ENCODE peak calls at places on chromosomes 13 and 19, in four cellular contexts. J, B, W and K are unnamed samples.

GRCh38 chr13:113564331-113565023 is 20.1 kb upstream of the TFDP1 start:
- DNase-seq in J (no peak), B (no peak), W (no peak), K (no peak)

GRCh38 chr13:36612242-36612641 is 61.6 kb upstream of the SERTM1 start:
- DNase-seq in J (no peak), B (no peak), W (no peak), K (no peak)

GRCh38 chr19:53388168-53388567 is 6.8 kb upstream of the ZNF765 start:
- DNase-seq in J (no peak), B (peak), W (no peak), K (no peak)

GRCh38 chr13:79462895-79463294 is 18.1 kb upstream of the NDFIP2 start:
- DNase-seq in J (no peak), B (no peak), W (no peak), K (no peak)

GRCh38 chr19:533485-534058 is 2.0 kb downstream of the CDC34 start:
- DNase-seq in J (no peak), B (no peak), W (no peak), K (no peak)

GRCh38 chr13:46297338-46297737 is 85.6 kb downstream of the LRRC63 start:
- DNase-seq in J (no peak), B (no peak), W (no peak), K (no peak)

GRCh38 chr13:59677966-59678814 is 485.5 kb downstream of the DIAPH3 start:
- DNase-seq in J (no peak), B (peak), W (peak), K (peak)

GRCh38 chr13:85080726-85081125 is 718.5 kb downstream of the SLITRK6 start:
- DNase-seq in J (no peak), B (no peak), W (no peak), K (no peak)

GRCh38 chr19:21328402-21328801 is 808 bp downstream of the ZNF708 start:
- DNase-seq in J (no peak), B (peak), W (no peak), K (peak)

GRCh38 chr13:107834717-107835116 is 380.6 kb downstream of the LIG4 start:
- DNase-seq in J (no peak), B (no peak), W (no peak), K (no peak)

GRCh38 chr19:29663861-29664752 is 1.2 kb upstream of the PLEKHF1 start:
- DNase-seq in J (no peak), B (peak), W (no peak), K (peak)

GRCh38 chr13:19596960-19597361 is 35.6 kb upstream of the TPTE2 start:
- DNase-seq in J (peak), B (peak), W (no peak), K (peak)

GRCh38 chr13:79541426-79542049 is 60.6 kb downstream of the NDFIP2 start:
- DNase-seq in J (peak), B (peak), W (peak), K (peak)

GRCh38 chr13:113763254-113763653 is 4.2 kb downstream of the TMEM255B start:
- DNase-seq in J (no peak), B (no peak), W (no peak), K (no peak)

GRCh38 chr13:61107989-61108388 is 307.7 kb downstream of the PCDH20 start:
- DNase-seq in J (no peak), B (no peak), W (no peak), K (no peak)

GRCh38 chr13:21013682-21014038 is 47.7 kb downstream of the LATS2 start:
- DNase-seq in J (no peak), B (no peak), W (no peak), K (no peak)
- TF ChIP-seq CTCF in J (no peak), B (no peak), W (no peak), K (no peak)

GRCh38 chr19:10335149-10336053 is 2.1 kb upstream of the RAVER1 start:
- DNase-seq in J (no peak), B (no peak), W (peak), K (no peak)
- TF ChIP-seq CTCF in J (no peak), B (no peak), W (no peak), K (no peak)

DNA sequence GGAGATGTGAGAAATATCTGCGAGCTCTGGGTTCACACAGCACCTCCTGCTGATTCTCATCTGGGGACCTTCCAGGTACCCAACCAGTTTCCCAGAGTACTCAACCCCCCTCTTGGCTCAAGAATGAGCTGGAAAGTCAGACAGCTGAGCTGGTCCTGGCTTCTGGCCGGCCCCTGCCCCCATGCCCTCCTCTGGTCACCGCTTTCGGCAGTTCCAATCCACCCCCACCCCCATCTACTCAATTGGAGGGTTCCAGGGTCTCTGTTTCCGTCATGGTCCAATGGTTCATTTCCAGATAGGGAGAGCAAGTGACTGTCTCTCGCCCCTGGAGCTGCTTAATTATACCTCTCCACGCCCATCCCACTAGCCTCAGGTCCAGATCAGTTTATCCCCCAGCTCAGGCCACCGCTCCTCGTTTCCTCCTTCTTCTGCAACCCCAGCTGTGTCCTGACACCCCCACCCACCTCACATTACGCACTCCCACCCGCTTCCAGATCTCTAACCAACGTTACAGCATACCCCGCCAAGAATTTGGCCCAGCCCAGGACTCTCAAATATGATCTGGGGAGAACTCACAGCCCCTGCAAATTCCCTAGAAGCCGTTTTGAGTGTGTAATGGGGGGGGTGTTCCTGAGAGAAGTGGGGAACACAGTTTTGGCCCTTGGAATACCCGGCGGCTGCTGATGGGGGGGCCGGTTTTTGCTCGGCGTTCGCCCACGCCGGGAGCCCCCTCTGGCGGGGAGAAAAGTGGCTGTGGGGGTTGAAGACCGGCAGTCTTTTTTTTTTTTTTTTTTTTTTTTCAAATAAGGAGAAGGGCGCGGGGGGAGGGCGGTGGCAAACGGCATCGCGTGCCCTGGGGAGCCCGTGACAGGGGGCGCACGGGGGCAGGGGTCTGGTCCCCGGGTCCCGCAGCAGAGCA is 1.8 kb upstream of the PDE4A start:
- DNase-seq in J (no peak), B (no peak), W (no peak), K (no peak)
- TF ChIP-seq CTCF in J (no peak), B (peak), W (no peak), K (no peak)

GRCh38 chr13:51585696-51586095 is 1.4 kb downstream of the WDFY2 start:
- DNase-seq in J (no peak), B (peak), W (no peak), K (peak)

GRCh38 chr13:51583469-51583874 is 790 bp upstream of the WDFY2 start:
- DNase-seq in J (no peak), B (no peak), W (no peak), K (no peak)

GRCh38 chr13:51583875-51584730 is at the start of gene WDFY2:
- DNase-seq in J (peak), B (peak), W (peak), K (peak)

GRCh38 chr13:51585234-51585672 is 991 bp downstream of the WDFY2 start:
- DNase-seq in J (no peak), B (no peak), W (no peak), K (peak)

DNA sequence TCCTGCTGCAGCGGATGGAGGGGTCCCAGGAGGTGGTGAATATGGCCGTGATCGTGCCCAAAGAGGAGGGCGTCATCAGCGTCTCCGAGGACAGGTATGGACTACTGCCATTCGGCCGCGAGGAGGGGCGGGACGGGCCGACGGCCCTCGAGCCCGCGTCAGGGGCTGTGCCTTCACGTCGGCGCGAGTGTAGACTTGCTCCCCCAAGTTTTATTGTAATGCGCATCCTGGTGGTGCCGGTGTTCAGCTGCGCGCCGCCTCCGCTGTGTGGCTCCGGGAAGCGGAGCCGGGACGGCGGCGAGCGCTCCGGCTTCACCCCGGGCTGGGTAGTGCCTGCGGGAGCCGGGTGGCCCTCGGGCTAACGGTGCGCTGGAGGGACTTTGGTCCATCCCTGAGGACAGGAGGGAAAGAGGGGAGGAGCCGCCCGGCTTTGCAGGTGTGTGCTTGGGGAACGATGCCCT is 499 bp downstream of the WDFY2 start:
- DNase-seq in J (peak), B (peak), W (peak), K (peak)
- TF ChIP-seq CTCF in J (no peak), B (peak), W (peak), K (peak)

GRCh38 chr13:93246069-93246468 is 19.5 kb downstream of the GPC6 start:
- DNase-seq in J (no peak), B (no peak), W (no peak), K (no peak)

GRCh38 chr13:93249918-93250306 is 23.3 kb downstream of the GPC6 start:
- DNase-seq in J (no peak), B (no peak), W (no peak), K (no peak)

GRCh38 chr13:93249259-93249917 is 22.8 kb downstream of the GPC6 start:
- DNase-seq in J (no peak), B (peak), W (no peak), K (peak)

GRCh38 chr13:93244918-93245280 is 18.3 kb downstream of the GPC6 start:
- DNase-seq in J (no peak), B (peak), W (no peak), K (peak)

GRCh38 chr13:93248627-93249047 is 22.0 kb downstream of the GPC6 start:
- DNase-seq in J (peak), B (no peak), W (peak), K (peak)
- TF ChIP-seq CTCF in J (no peak), B (peak), W (peak), K (peak)

DNA sequence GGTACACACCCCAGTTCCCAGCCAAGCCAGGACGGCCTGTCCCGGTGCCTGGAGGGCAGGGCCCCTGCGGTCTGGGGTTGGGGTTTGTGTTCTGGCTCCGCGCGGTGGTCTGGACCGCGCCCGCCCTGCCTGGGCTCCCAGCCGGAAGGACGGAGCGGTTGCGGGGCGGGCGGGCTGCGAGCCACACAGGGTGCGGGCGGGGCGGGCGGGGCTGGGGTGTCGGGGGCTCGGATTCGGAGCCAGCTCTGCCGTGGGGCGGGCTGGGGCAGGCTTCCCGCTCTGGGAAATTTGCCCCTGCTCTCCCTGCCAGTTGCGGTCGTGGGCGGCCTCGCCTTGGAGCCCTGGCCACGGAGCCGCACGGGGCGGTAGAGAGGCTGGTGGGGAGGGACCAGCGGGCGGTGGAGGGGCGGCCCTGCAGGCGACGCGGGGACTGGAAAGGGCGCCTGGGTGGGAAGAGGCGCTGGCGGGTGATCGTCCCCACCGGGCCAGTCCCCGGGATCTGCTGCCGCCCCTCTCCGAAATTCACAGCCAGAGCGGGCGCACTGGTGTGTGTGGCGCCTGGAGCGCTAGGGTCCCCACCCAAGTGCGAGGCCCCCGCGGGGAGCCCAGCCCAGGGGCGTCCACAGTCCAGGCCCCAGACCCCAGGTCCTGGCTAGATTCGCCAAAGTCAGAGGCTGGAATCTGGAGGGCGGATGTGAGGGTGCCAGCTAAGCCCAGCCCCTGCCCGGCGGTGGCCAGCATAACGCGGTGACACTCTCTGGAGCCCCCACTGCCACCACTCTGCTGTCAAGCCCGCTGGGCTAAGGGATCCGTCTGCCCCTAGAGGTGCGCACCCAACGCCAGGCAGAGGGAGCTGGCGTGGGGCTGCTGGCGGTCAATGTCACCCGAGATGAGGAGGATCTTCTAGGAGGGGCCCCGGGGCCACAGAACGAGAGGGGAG is 11.0 kb upstream of the ZNF492 start:
- DNase-seq in J (no peak), B (no peak), W (no peak), K (no peak)
- TF ChIP-seq CTCF in J (no peak), B (no peak), W (no peak), K (no peak)